ENCODE peak calls at places on chromosome 10, in seven cellular contexts. V is fibroblast of lung, J is fibroblast of mammary gland, N is cardiac fibroblast, B is GM20000, O is Peyer's patch, E is psoas muscle. M is an unnamed sample.

GRCh38 chr10:126921974-126922525 is 16.8 kb downstream of the DOCK1 start:
- DNase-seq in V (peak; percentile 64), O (no peak), E (no peak), J (peak; percentile 74), N (peak; percentile 76), B (no peak), M (no peak)

GRCh38 chr10:89025453-89025852 is 34.9 kb downstream of the FAS start:
- DNase-seq in E (no peak), J (no peak), N (no peak), B (no peak), V (no peak), O (no peak), M (no peak)

GRCh38 chr10:24223953-24224352 is 15.0 kb downstream of the KIAA1217 start:
- DNase-seq in V (peak; percentile 16), N (peak; percentile 44), O (no peak), B (no peak), E (no peak), J (peak; percentile 17), M (no peak)

GRCh38 chr10:100983868-100984669 is 3.2 kb downstream of the MRPL43 start:
- DNase-seq in V (no peak), E (no peak), B (no peak), J (no peak), O (peak; percentile 44), N (no peak), M (no peak)

GRCh38 chr10:110432814-110433565 is 64.7 kb upstream of the DUSP5 start:
- DNase-seq in J (no peak), V (no peak), E (no peak), B (no peak), O (no peak), N (no peak), M (no peak)

GRCh38 chr10:109861051-109861450 is 62.3 kb downstream of the XPNPEP1 start:
- DNase-seq in V (no peak), N (no peak), O (no peak), J (no peak), B (no peak), E (no peak), M (no peak)

GRCh38 chr10:1047937-1048336 is 982 bp downstream of the IDI1 start:
- DNase-seq in J (no peak), B (no peak), N (no peak), V (no peak), O (peak; percentile 56), E (no peak), M (no peak)

GRCh38 chr10:2619472-2619871 is 447.9 kb upstream of the PFKP start:
- DNase-seq in V (no peak), E (no peak), J (no peak), N (no peak), B (no peak), O (no peak), M (no peak)

GRCh38 chr10:33335550-33335799 is 1.0 kb upstream of the NRP1 start:
- DNase-seq in J (no peak), V (no peak), N (peak; percentile 50), O (no peak), B (peak; percentile 37), E (no peak), M (no peak)

GRCh38 chr10:88542522-88542921 is 40.6 kb downstream of the RNLS start:
- DNase-seq in J (no peak), E (no peak), O (no peak), N (peak; percentile 65), V (no peak), B (no peak), M (no peak)

GRCh38 chr10:97575101-97575668 is 2.6 kb downstream of the ANKRD2 start:
- DNase-seq in E (no peak), J (no peak), N (no peak), V (no peak), B (no peak), O (no peak), M (no peak)

GRCh38 chr10:60148266-60148840 is 241.3 kb downstream of the ANK3 start:
- DNase-seq in E (no peak), O (no peak), N (peak; percentile 89), V (peak; percentile 89), J (peak; percentile 92), B (no peak), M (peak; percentile 86)

GRCh38 chr10:104449402-104449801 is 95.8 kb downstream of the CFAP58 start:
- DNase-seq in O (no peak), E (no peak), B (no peak), N (no peak), V (no peak), J (peak; percentile 71), M (no peak)

GRCh38 chr10:32332299-32332750 is 14.6 kb downstream of the EPC1 start:
- DNase-seq in O (no peak), E (no peak), N (peak; percentile 19), B (peak; percentile 58), J (peak; percentile 56), V (peak; percentile 13), M (no peak)

GRCh38 chr10:70599791-70600190 is 2.8 kb downstream of the PRF1 start:
- DNase-seq in V (no peak), N (no peak), E (no peak), B (no peak), O (no peak), J (no peak), M (no peak)

GRCh38 chr10:103911021-103911459 is 6.9 kb downstream of the STN1 start:
- DNase-seq in N (no peak), O (no peak), E (no peak), V (no peak), J (no peak), B (peak; percentile 25), M (no peak)

GRCh38 chr10:76334306-76334705 is 902.9 kb downstream of the LRMDA start:
- DNase-seq in O (no peak), E (no peak), J (peak; percentile 13), V (no peak), B (no peak), N (no peak), M (no peak)

GRCh38 chr10:19031763-19032162 is 16.8 kb upstream of the MALRD1 start:
- DNase-seq in O (no peak), N (no peak), B (no peak), E (no peak), V (no peak), J (no peak), M (no peak)

GRCh38 chr10:24237801-24238390 is 29.0 kb downstream of the KIAA1217 start:
- DNase-seq in J (no peak), V (no peak), O (no peak), N (no peak), B (no peak), E (no peak), M (no peak)

GRCh38 chr10:26214538-26215461 is 1.8 kb upstream of the GAD2 start:
- DNase-seq in J (no peak), B (peak; percentile 18), E (no peak), O (no peak), N (no peak), V (no peak), M (no peak)

GRCh38 chr10:60848126-60848525 is 69.8 kb downstream of the CDK1 start:
- DNase-seq in B (no peak), E (peak; percentile 25), O (no peak), V (peak; percentile 68), J (peak; percentile 73), N (peak; percentile 64), M (peak; percentile 71)

GRCh38 chr10:103745264-103746247 is 109.8 kb downstream of the SH3PXD2A start:
- DNase-seq in J (peak; percentile 43), B (no peak), V (no peak), O (peak; percentile 56), E (peak; percentile 23), N (no peak), M (no peak)

GRCh38 chr10:26437637-26438461 is at the start of gene APBB1IP:
- DNase-seq in V (peak; percentile 3), O (peak; percentile 63), E (peak; percentile 86), B (peak; percentile 63), N (peak; percentile 28), J (peak; percentile 84), M (no peak)

DNA sequence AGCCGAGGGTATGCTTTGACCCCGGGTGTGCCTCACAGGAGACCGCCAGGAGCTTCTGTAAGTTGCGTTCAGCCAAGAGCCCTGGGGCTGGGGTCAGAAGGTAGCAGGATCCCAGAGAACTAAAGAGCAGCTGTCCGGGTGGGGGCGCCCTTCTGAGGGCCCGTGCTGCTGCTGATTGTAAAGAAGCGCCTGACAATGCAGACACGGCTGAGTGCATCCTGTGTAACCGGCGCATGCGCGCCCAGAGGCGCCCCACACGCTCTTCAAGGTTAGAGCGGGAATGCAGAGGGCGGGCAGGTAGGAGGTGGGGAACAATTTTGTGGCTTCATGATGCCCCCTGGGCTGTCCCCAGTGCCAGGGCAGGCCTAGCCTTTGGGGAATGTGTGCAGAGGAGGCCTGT is 210.2 kb upstream of the CTBP2 start:
- DNase-seq in B (no peak), O (no peak), N (no peak), E (no peak), V (no peak), J (no peak), M (no peak)
- TF ChIP-seq CTCF in B (no peak), O (no peak), N (no peak), E (no peak), V (no peak), J (no peak), M (no peak)

DNA sequence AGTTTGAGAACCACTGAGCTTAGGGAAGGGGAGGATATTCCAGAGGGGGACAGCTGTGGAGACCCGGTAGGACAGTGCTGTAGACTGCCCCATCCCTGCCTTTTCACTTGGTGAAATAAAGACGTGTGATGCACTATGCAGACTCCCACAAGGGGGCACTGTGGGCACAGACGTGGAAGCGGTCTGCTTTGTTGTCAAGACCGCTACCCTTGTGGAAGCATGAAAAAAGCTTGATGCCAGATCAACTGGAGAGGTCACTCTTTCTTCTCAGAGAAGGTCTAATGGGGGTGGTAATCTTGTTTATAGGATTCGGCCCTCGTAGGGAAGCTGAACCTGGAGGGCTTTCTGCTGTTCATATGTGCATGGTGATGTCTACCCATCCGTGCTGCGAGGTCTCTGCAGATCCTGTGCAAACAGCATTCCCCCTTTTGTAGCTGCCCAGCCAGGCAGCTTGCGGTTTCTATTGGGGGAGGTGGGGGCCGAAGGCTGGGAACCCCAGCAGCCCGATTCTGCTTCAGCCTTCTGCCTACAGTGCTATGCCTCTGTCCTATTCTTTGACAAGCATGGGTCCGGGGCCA is 13.7 kb downstream of the RPS24 start:
- DNase-seq in N (peak; percentile 91), E (peak; percentile 87), J (peak; percentile 88), V (peak; percentile 88), O (peak; percentile 84), B (peak; percentile 63), M (peak; percentile 76)
- TF ChIP-seq CTCF in N (peak; percentile 87), E (peak; percentile 86), J (peak; percentile 97), V (peak; percentile 93), O (peak; percentile 81), B (peak; percentile 93), M (peak; percentile 91)

GRCh38 chr10:5685764-5686240 is 1.2 kb downstream of the TASOR2 start:
- DNase-seq in N (peak; percentile 18), V (no peak), E (no peak), J (peak; percentile 24), B (no peak), O (no peak), M (no peak)
- TF ChIP-seq CTCF in N (no peak), V (no peak), E (no peak), J (no peak), B (no peak), O (no peak), M (no peak)

GRCh38 chr10:28281726-28282325 is 21.0 kb downstream of the MPP7 start:
- DNase-seq in O (no peak), E (no peak), N (no peak), B (no peak), V (no peak), J (no peak), M (no peak)
- TF ChIP-seq CTCF in O (no peak), E (no peak), N (no peak), B (no peak), V (no peak), J (no peak), M (no peak)

M was measured in HFF-Myc.